ENCODE peak calls at places on chromosomes 7 and 10, in seven cellular contexts. One of them, this sample, is unnamed.

GRCh38 chr7:11216276-11216675 is 242.6 kb downstream of the PHF14 start:
- DNase-seq in colonic mucosa: no peak
- DNase-seq in lower lobe of right lung: no peak
- DNase-seq in body of pancreas: no peak
- DNase-seq in Panc1: no peak
- DNase-seq in astrocyte of the cerebellum: no peak
- DNase-seq in bronchial epithelial cell: no peak
- DNase-seq in this sample: no peak

GRCh38 chr10:109374215-109374614 is 549.1 kb downstream of the XPNPEP1 start:
- DNase-seq in lower lobe of right lung: no peak
- DNase-seq in Panc1: no peak
- DNase-seq in bronchial epithelial cell: peak
- DNase-seq in colonic mucosa: no peak
- DNase-seq in astrocyte of the cerebellum: no peak
- DNase-seq in body of pancreas: no peak
- DNase-seq in this sample: peak

GRCh38 chr7:149220534-149220933 is 18.9 kb upstream of the ZNF212 start:
- DNase-seq in lower lobe of right lung: no peak
- DNase-seq in astrocyte of the cerebellum: no peak
- DNase-seq in Panc1: no peak
- DNase-seq in bronchial epithelial cell: peak
- DNase-seq in body of pancreas: no peak
- DNase-seq in colonic mucosa: no peak
- DNase-seq in this sample: peak

GRCh38 chr7:86645676-86646276 is 2.1 kb downstream of the GRM3 start:
- DNase-seq in bronchial epithelial cell: no peak
- DNase-seq in colonic mucosa: no peak
- DNase-seq in body of pancreas: no peak
- DNase-seq in lower lobe of right lung: no peak
- DNase-seq in astrocyte of the cerebellum: no peak
- DNase-seq in Panc1: no peak
- DNase-seq in this sample: no peak

GRCh38 chr7:100106633-100107032 is 5.2 kb downstream of the AP4M1 start:
- DNase-seq in Panc1: no peak
- DNase-seq in lower lobe of right lung: no peak
- DNase-seq in bronchial epithelial cell: no peak
- DNase-seq in body of pancreas: no peak
- DNase-seq in astrocyte of the cerebellum: no peak
- DNase-seq in colonic mucosa: no peak
- DNase-seq in this sample: no peak

GRCh38 chr10:31242902-31243301 is 76.1 kb upstream of the ZEB1 start:
- DNase-seq in colonic mucosa: no peak
- DNase-seq in Panc1: peak
- DNase-seq in astrocyte of the cerebellum: peak
- DNase-seq in body of pancreas: no peak
- DNase-seq in lower lobe of right lung: no peak
- DNase-seq in bronchial epithelial cell: peak
- DNase-seq in this sample: peak

GRCh38 chr7:37538945-37539344 is 90.3 kb upstream of the ELMO1 start:
- DNase-seq in lower lobe of right lung: no peak
- DNase-seq in astrocyte of the cerebellum: no peak
- DNase-seq in Panc1: no peak
- DNase-seq in body of pancreas: no peak
- DNase-seq in bronchial epithelial cell: no peak
- DNase-seq in colonic mucosa: no peak
- DNase-seq in this sample: no peak

GRCh38 chr7:148173296-148173695 is 417.3 kb upstream of the C7orf33 start:
- DNase-seq in Panc1: no peak
- DNase-seq in colonic mucosa: no peak
- DNase-seq in lower lobe of right lung: no peak
- DNase-seq in astrocyte of the cerebellum: no peak
- DNase-seq in body of pancreas: no peak
- DNase-seq in bronchial epithelial cell: no peak
- DNase-seq in this sample: no peak

GRCh38 chr7:6579446-6579845 is 2.2 kb downstream of the ZDHHC4 start:
- DNase-seq in colonic mucosa: no peak
- DNase-seq in bronchial epithelial cell: no peak
- DNase-seq in body of pancreas: no peak
- DNase-seq in Panc1: no peak
- DNase-seq in astrocyte of the cerebellum: no peak
- DNase-seq in lower lobe of right lung: no peak
- DNase-seq in this sample: peak

GRCh38 chr7:153604-154003 is 38.8 kb upstream of the FAM20C start:
- DNase-seq in Panc1: no peak
- DNase-seq in astrocyte of the cerebellum: no peak
- DNase-seq in colonic mucosa: no peak
- DNase-seq in body of pancreas: no peak
- DNase-seq in bronchial epithelial cell: no peak
- DNase-seq in lower lobe of right lung: peak
- DNase-seq in this sample: no peak

GRCh38 chr7:157721468-157722136 is 384.8 kb downstream of the DNAJB6 start:
- DNase-seq in astrocyte of the cerebellum: no peak
- DNase-seq in Panc1: no peak
- DNase-seq in bronchial epithelial cell: no peak
- DNase-seq in body of pancreas: no peak
- DNase-seq in colonic mucosa: no peak
- DNase-seq in lower lobe of right lung: no peak
- DNase-seq in this sample: no peak

GRCh38 chr10:71516890-71517289 is 120.2 kb downstream of the CDH23 start:
- DNase-seq in bronchial epithelial cell: no peak
- DNase-seq in lower lobe of right lung: no peak
- DNase-seq in body of pancreas: no peak
- DNase-seq in astrocyte of the cerebellum: no peak
- DNase-seq in Panc1: no peak
- DNase-seq in colonic mucosa: no peak
- DNase-seq in this sample: no peak

GRCh38 chr10:62059424-62059913 is 158.0 kb downstream of the ARID5B start:
- DNase-seq in Panc1: no peak
- DNase-seq in body of pancreas: no peak
- DNase-seq in colonic mucosa: no peak
- DNase-seq in astrocyte of the cerebellum: no peak
- DNase-seq in bronchial epithelial cell: no peak
- DNase-seq in lower lobe of right lung: no peak
- DNase-seq in this sample: no peak

GRCh38 chr7:77330169-77330882 is 85.8 kb downstream of the GSAP start:
- DNase-seq in colonic mucosa: no peak
- DNase-seq in bronchial epithelial cell: peak
- DNase-seq in Panc1: no peak
- DNase-seq in astrocyte of the cerebellum: no peak
- DNase-seq in lower lobe of right lung: peak
- DNase-seq in body of pancreas: no peak
- DNase-seq in this sample: no peak

GRCh38 chr10:32253300-32253699 is 93.7 kb downstream of the EPC1 start:
- DNase-seq in bronchial epithelial cell: peak
- DNase-seq in Panc1: no peak
- DNase-seq in body of pancreas: no peak
- DNase-seq in colonic mucosa: peak
- DNase-seq in astrocyte of the cerebellum: no peak
- DNase-seq in lower lobe of right lung: no peak
- DNase-seq in this sample: no peak

GRCh38 chr10:89516149-89516832 is 19.1 kb downstream of the SLC16A12 start:
- DNase-seq in bronchial epithelial cell: peak
- DNase-seq in colonic mucosa: peak
- DNase-seq in Panc1: no peak
- DNase-seq in lower lobe of right lung: no peak
- DNase-seq in astrocyte of the cerebellum: peak
- DNase-seq in body of pancreas: peak
- DNase-seq in this sample: peak

GRCh38 chr7:29748286-29749099 is 57.8 kb upstream of the WIPF3 start:
- DNase-seq in bronchial epithelial cell: peak
- DNase-seq in astrocyte of the cerebellum: peak
- DNase-seq in colonic mucosa: no peak
- DNase-seq in body of pancreas: no peak
- DNase-seq in lower lobe of right lung: no peak
- DNase-seq in Panc1: peak
- DNase-seq in this sample: peak

GRCh38 chr7:93690021-93690420 is 115.5 kb upstream of the CALCR start:
- DNase-seq in lower lobe of right lung: no peak
- DNase-seq in colonic mucosa: no peak
- DNase-seq in body of pancreas: no peak
- DNase-seq in bronchial epithelial cell: no peak
- DNase-seq in astrocyte of the cerebellum: no peak
- DNase-seq in Panc1: no peak
- DNase-seq in this sample: no peak

GRCh38 chr10:91163709-91164474 is 56.6 kb upstream of the PCGF5 start:
- DNase-seq in body of pancreas: peak
- DNase-seq in bronchial epithelial cell: peak
- DNase-seq in astrocyte of the cerebellum: peak
- DNase-seq in colonic mucosa: peak
- DNase-seq in Panc1: no peak
- DNase-seq in lower lobe of right lung: peak
- DNase-seq in this sample: peak

GRCh38 chr7:149423441-149423970 is 37.4 kb downstream of the ZNF777 start:
- DNase-seq in astrocyte of the cerebellum: no peak
- DNase-seq in bronchial epithelial cell: peak
- DNase-seq in colonic mucosa: no peak
- DNase-seq in lower lobe of right lung: no peak
- DNase-seq in Panc1: no peak
- DNase-seq in body of pancreas: no peak
- DNase-seq in this sample: no peak

GRCh38 chr7:116796471-116796870 is 65.9 kb upstream of the CAPZA2 start:
- DNase-seq in lower lobe of right lung: no peak
- DNase-seq in bronchial epithelial cell: no peak
- DNase-seq in Panc1: no peak
- DNase-seq in astrocyte of the cerebellum: no peak
- DNase-seq in body of pancreas: no peak
- DNase-seq in colonic mucosa: no peak
- DNase-seq in this sample: no peak

GRCh38 chr7:79403451-79403850 is 50.0 kb downstream of the MAGI2 start:
- DNase-seq in lower lobe of right lung: no peak
- DNase-seq in bronchial epithelial cell: no peak
- DNase-seq in colonic mucosa: no peak
- DNase-seq in Panc1: no peak
- DNase-seq in body of pancreas: no peak
- DNase-seq in astrocyte of the cerebellum: no peak
- DNase-seq in this sample: peak

GRCh38 chr10:117364121-117364960 is 10.9 kb downstream of the PDZD8 start:
- DNase-seq in lower lobe of right lung: no peak
- DNase-seq in Panc1: no peak
- DNase-seq in body of pancreas: no peak
- DNase-seq in bronchial epithelial cell: peak
- DNase-seq in colonic mucosa: no peak
- DNase-seq in astrocyte of the cerebellum: no peak
- DNase-seq in this sample: peak
- H3K4me3 ChIP-seq in lower lobe of right lung: no peak
- H3K4me3 ChIP-seq in Panc1: no peak
- H3K4me3 ChIP-seq in body of pancreas: no peak
- H3K4me3 ChIP-seq in bronchial epithelial cell: no peak
- H3K4me3 ChIP-seq in colonic mucosa: no peak
- H3K4me3 ChIP-seq in astrocyte of the cerebellum: no peak
- H3K4me3 ChIP-seq in this sample: peak

GRCh38 chr10:110432814-110433565 is 64.7 kb upstream of the DUSP5 start:
- DNase-seq in astrocyte of the cerebellum: no peak
- DNase-seq in Panc1: no peak
- DNase-seq in lower lobe of right lung: no peak
- DNase-seq in colonic mucosa: no peak
- DNase-seq in body of pancreas: no peak
- DNase-seq in bronchial epithelial cell: no peak
- DNase-seq in this sample: no peak

GRCh38 chr10:110433740-110434139 is 64.0 kb upstream of the DUSP5 start:
- DNase-seq in lower lobe of right lung: no peak
- DNase-seq in body of pancreas: no peak
- DNase-seq in astrocyte of the cerebellum: no peak
- DNase-seq in Panc1: no peak
- DNase-seq in colonic mucosa: no peak
- DNase-seq in bronchial epithelial cell: no peak
- DNase-seq in this sample: no peak

GRCh38 chr10:110432084-110432483 is 65.6 kb upstream of the DUSP5 start:
- DNase-seq in body of pancreas: no peak
- DNase-seq in Panc1: no peak
- DNase-seq in bronchial epithelial cell: no peak
- DNase-seq in colonic mucosa: no peak
- DNase-seq in lower lobe of right lung: no peak
- DNase-seq in astrocyte of the cerebellum: no peak
- DNase-seq in this sample: no peak

GRCh38 chr10:110430369-110431273 is 67.1 kb upstream of the DUSP5 start:
- DNase-seq in Panc1: no peak
- DNase-seq in bronchial epithelial cell: no peak
- DNase-seq in lower lobe of right lung: no peak
- DNase-seq in colonic mucosa: no peak
- DNase-seq in body of pancreas: no peak
- DNase-seq in astrocyte of the cerebellum: no peak
- DNase-seq in this sample: no peak

GRCh38 chr10:110431659-110432058 is 66.0 kb upstream of the DUSP5 start:
- DNase-seq in astrocyte of the cerebellum: no peak
- DNase-seq in body of pancreas: no peak
- DNase-seq in lower lobe of right lung: no peak
- DNase-seq in bronchial epithelial cell: no peak
- DNase-seq in colonic mucosa: no peak
- DNase-seq in Panc1: no peak
- DNase-seq in this sample: no peak
- H3K4me3 ChIP-seq in astrocyte of the cerebellum: no peak
- H3K4me3 ChIP-seq in body of pancreas: no peak
- H3K4me3 ChIP-seq in lower lobe of right lung: no peak
- H3K4me3 ChIP-seq in bronchial epithelial cell: no peak
- H3K4me3 ChIP-seq in colonic mucosa: no peak
- H3K4me3 ChIP-seq in Panc1: no peak
- H3K4me3 ChIP-seq in this sample: no peak

GRCh38 chr7:139544645-139545044 is 21.2 kb downstream of the CLEC2L start:
- DNase-seq in astrocyte of the cerebellum: no peak
- DNase-seq in body of pancreas: no peak
- DNase-seq in bronchial epithelial cell: no peak
- DNase-seq in Panc1: no peak
- DNase-seq in lower lobe of right lung: no peak
- DNase-seq in colonic mucosa: no peak
- DNase-seq in this sample: no peak
- H3K4me3 ChIP-seq in astrocyte of the cerebellum: no peak
- H3K4me3 ChIP-seq in body of pancreas: no peak
- H3K4me3 ChIP-seq in bronchial epithelial cell: no peak
- H3K4me3 ChIP-seq in Panc1: no peak
- H3K4me3 ChIP-seq in lower lobe of right lung: no peak
- H3K4me3 ChIP-seq in colonic mucosa: no peak
- H3K4me3 ChIP-seq in this sample: no peak

GRCh38 chr10:122163182-122164027 is 107.7 kb upstream of the BTBD16 start:
- DNase-seq in colonic mucosa: no peak
- DNase-seq in lower lobe of right lung: no peak
- DNase-seq in Panc1: no peak
- DNase-seq in bronchial epithelial cell: no peak
- DNase-seq in astrocyte of the cerebellum: no peak
- DNase-seq in body of pancreas: no peak
- DNase-seq in this sample: no peak

GRCh38 chr10:122162566-122163181 is 108.4 kb upstream of the BTBD16 start:
- DNase-seq in astrocyte of the cerebellum: no peak
- DNase-seq in lower lobe of right lung: no peak
- DNase-seq in Panc1: no peak
- DNase-seq in colonic mucosa: no peak
- DNase-seq in body of pancreas: no peak
- DNase-seq in bronchial epithelial cell: no peak
- DNase-seq in this sample: no peak

GRCh38 chr10:122165492-122165832 is 105.6 kb upstream of the BTBD16 start:
- DNase-seq in astrocyte of the cerebellum: no peak
- DNase-seq in lower lobe of right lung: no peak
- DNase-seq in Panc1: no peak
- DNase-seq in bronchial epithelial cell: no peak
- DNase-seq in body of pancreas: no peak
- DNase-seq in colonic mucosa: no peak
- DNase-seq in this sample: no peak

GRCh38 chr10:122164815-122165491 is 106.1 kb upstream of the BTBD16 start:
- DNase-seq in colonic mucosa: no peak
- DNase-seq in lower lobe of right lung: no peak
- DNase-seq in body of pancreas: peak
- DNase-seq in astrocyte of the cerebellum: no peak
- DNase-seq in bronchial epithelial cell: no peak
- DNase-seq in Panc1: no peak
- DNase-seq in this sample: no peak

GRCh38 chr10:122164028-122164601 is 107.0 kb upstream of the BTBD16 start:
- DNase-seq in bronchial epithelial cell: no peak
- DNase-seq in Panc1: no peak
- DNase-seq in astrocyte of the cerebellum: no peak
- DNase-seq in colonic mucosa: no peak
- DNase-seq in lower lobe of right lung: no peak
- DNase-seq in body of pancreas: no peak
- DNase-seq in this sample: no peak
- H3K4me3 ChIP-seq in bronchial epithelial cell: no peak
- H3K4me3 ChIP-seq in Panc1: peak
- H3K4me3 ChIP-seq in astrocyte of the cerebellum: peak
- H3K4me3 ChIP-seq in colonic mucosa: no peak
- H3K4me3 ChIP-seq in lower lobe of right lung: peak
- H3K4me3 ChIP-seq in body of pancreas: no peak
- H3K4me3 ChIP-seq in this sample: peak